ENCODE peak calls at places on chromosomes 11 and 22, in ten cellular contexts. One of them, this sample, is unnamed.

GRCh38 chr11:19631657-19632325 is 80.8 kb upstream of the NAV2 start:
- DNase-seq in ovary: no peak
- DNase-seq in fibroblast of villous mesenchyme: no peak
- DNase-seq in body of pancreas: no peak
- DNase-seq in stomach: no peak
- DNase-seq in mammary epithelial cell: peak
- DNase-seq in H9: no peak
- DNase-seq in tibial nerve: no peak
- DNase-seq in cardiac fibroblast: peak
- DNase-seq in BE2C: no peak
- DNase-seq in this sample: no peak

GRCh38 chr11:118929496-118930151 is 3.9 kb upstream of the BCL9L start:
- DNase-seq in ovary: peak
- DNase-seq in fibroblast of villous mesenchyme: peak
- DNase-seq in body of pancreas: peak
- DNase-seq in stomach: peak
- DNase-seq in mammary epithelial cell: peak
- DNase-seq in H9: peak
- DNase-seq in tibial nerve: peak
- DNase-seq in cardiac fibroblast: peak
- DNase-seq in BE2C: peak
- DNase-seq in this sample: no peak

GRCh38 chr22:42758929-42759629 is 38.4 kb upstream of the A4GALT start:
- DNase-seq in ovary: peak
- DNase-seq in fibroblast of villous mesenchyme: peak
- DNase-seq in body of pancreas: no peak
- DNase-seq in stomach: no peak
- DNase-seq in mammary epithelial cell: no peak
- DNase-seq in H9: no peak
- DNase-seq in tibial nerve: peak
- DNase-seq in cardiac fibroblast: peak
- DNase-seq in BE2C: no peak
- DNase-seq in this sample: no peak

GRCh38 chr11:66676931-66677598 is 622 bp downstream of the RBM4B start:
- DNase-seq in ovary: no peak
- DNase-seq in fibroblast of villous mesenchyme: peak
- DNase-seq in body of pancreas: no peak
- DNase-seq in stomach: no peak
- DNase-seq in mammary epithelial cell: peak
- DNase-seq in H9: no peak
- DNase-seq in tibial nerve: peak
- DNase-seq in cardiac fibroblast: peak
- DNase-seq in BE2C: no peak
- DNase-seq in this sample: no peak

GRCh38 chr22:33139937-33140336 is 81.8 kb upstream of the SYN3 start:
- DNase-seq in ovary: no peak
- DNase-seq in fibroblast of villous mesenchyme: no peak
- DNase-seq in body of pancreas: no peak
- DNase-seq in stomach: no peak
- DNase-seq in mammary epithelial cell: no peak
- DNase-seq in H9: no peak
- DNase-seq in tibial nerve: no peak
- DNase-seq in cardiac fibroblast: no peak
- DNase-seq in BE2C: no peak
- DNase-seq in this sample: no peak

GRCh38 chr11:132205006-132205405 is 834.6 kb downstream of the NTM start:
- DNase-seq in ovary: no peak
- DNase-seq in fibroblast of villous mesenchyme: no peak
- DNase-seq in body of pancreas: no peak
- DNase-seq in stomach: no peak
- DNase-seq in mammary epithelial cell: no peak
- DNase-seq in H9: no peak
- DNase-seq in tibial nerve: no peak
- DNase-seq in cardiac fibroblast: no peak
- DNase-seq in BE2C: no peak
- DNase-seq in this sample: no peak

GRCh38 chr22:35549338-35549737 is 8.7 kb downstream of the RASD2 start:
- DNase-seq in ovary: peak
- DNase-seq in fibroblast of villous mesenchyme: no peak
- DNase-seq in body of pancreas: no peak
- DNase-seq in stomach: no peak
- DNase-seq in mammary epithelial cell: no peak
- DNase-seq in H9: no peak
- DNase-seq in tibial nerve: no peak
- DNase-seq in cardiac fibroblast: peak
- DNase-seq in BE2C: no peak
- DNase-seq in this sample: no peak

GRCh38 chr22:40123387-40123786 is 54.3 kb upstream of the TNRC6B start:
- DNase-seq in ovary: no peak
- DNase-seq in fibroblast of villous mesenchyme: no peak
- DNase-seq in body of pancreas: no peak
- DNase-seq in stomach: no peak
- DNase-seq in mammary epithelial cell: no peak
- DNase-seq in H9: no peak
- DNase-seq in tibial nerve: no peak
- DNase-seq in cardiac fibroblast: peak
- DNase-seq in BE2C: peak
- DNase-seq in this sample: no peak

DNA sequence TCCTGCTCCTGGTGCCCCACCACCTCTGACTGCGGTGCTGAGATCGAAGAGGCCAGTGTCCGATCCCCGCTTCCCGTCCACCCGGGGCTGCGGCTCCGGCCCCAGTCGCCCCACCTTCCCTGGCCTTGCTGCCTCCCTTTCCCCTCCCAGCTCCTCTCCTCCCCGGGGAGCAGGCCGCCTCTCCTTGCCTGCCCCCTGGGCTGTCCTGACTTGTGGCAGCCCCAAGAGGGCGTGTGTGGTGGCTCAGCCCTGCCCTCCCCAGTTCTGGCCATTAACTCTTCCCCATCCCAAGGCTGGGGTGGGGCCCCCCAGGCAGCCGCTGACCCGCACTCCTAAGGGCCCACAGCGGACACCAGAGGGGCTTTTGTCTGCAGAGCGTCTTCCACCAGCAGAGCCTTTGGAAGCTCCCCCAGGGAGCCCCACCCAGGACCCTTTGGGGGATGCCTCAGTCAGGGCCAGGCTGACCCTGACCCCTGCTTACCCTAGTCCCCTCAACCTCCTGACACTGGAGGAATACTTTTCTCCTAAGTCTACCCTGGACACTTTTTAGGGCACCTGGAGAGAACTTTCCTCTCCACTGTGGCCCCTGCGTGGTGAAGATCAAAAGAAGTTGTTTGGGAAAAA is 16.7 kb downstream of the RTN4RL2 start:
- DNase-seq in ovary: no peak
- DNase-seq in fibroblast of villous mesenchyme: peak
- DNase-seq in body of pancreas: peak
- DNase-seq in stomach: peak
- DNase-seq in mammary epithelial cell: peak
- DNase-seq in H9: peak
- DNase-seq in tibial nerve: no peak
- DNase-seq in cardiac fibroblast: no peak
- DNase-seq in BE2C: peak
- DNase-seq in this sample: no peak
- TF ChIP-seq CTCF in ovary: no peak
- TF ChIP-seq CTCF in fibroblast of villous mesenchyme: peak
- TF ChIP-seq CTCF in body of pancreas: peak
- TF ChIP-seq CTCF in stomach: peak
- TF ChIP-seq CTCF in mammary epithelial cell: peak
- TF ChIP-seq CTCF in H9: peak
- TF ChIP-seq CTCF in tibial nerve: peak
- TF ChIP-seq CTCF in cardiac fibroblast: peak
- TF ChIP-seq CTCF in BE2C: peak
- TF ChIP-seq CTCF in this sample: no peak

DNA sequence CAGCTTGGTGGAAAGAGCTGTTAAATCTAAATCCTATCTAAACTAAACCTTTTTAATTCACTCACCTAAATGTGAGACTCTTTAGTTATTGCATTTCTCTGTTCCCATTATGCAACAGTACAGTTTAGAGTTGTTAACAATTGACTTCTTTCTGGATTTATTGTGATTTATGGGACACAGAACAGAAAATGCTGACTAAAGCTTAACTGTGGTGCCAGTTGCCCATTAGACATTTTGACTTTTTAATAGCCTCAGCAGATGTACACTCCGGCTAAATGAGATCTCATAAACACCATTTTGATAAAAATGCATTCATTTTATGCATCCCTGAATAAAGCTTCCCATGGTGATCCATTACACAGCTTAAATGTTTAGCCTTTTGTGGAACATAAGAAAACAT is 356.6 kb downstream of the CASP12 start:
- DNase-seq in ovary: no peak
- DNase-seq in fibroblast of villous mesenchyme: no peak
- DNase-seq in body of pancreas: no peak
- DNase-seq in stomach: no peak
- DNase-seq in mammary epithelial cell: no peak
- DNase-seq in H9: no peak
- DNase-seq in tibial nerve: no peak
- DNase-seq in cardiac fibroblast: no peak
- DNase-seq in BE2C: no peak
- DNase-seq in this sample: no peak
- TF ChIP-seq CTCF in ovary: no peak
- TF ChIP-seq CTCF in fibroblast of villous mesenchyme: no peak
- TF ChIP-seq CTCF in body of pancreas: no peak
- TF ChIP-seq CTCF in stomach: no peak
- TF ChIP-seq CTCF in mammary epithelial cell: no peak
- TF ChIP-seq CTCF in H9: no peak
- TF ChIP-seq CTCF in tibial nerve: no peak
- TF ChIP-seq CTCF in cardiac fibroblast: no peak
- TF ChIP-seq CTCF in BE2C: no peak
- TF ChIP-seq CTCF in this sample: no peak

GRCh38 chr22:28951530-28951929 is 68.2 kb downstream of the ZNRF3 start:
- DNase-seq in ovary: no peak
- DNase-seq in fibroblast of villous mesenchyme: no peak
- DNase-seq in body of pancreas: no peak
- DNase-seq in stomach: no peak
- DNase-seq in mammary epithelial cell: no peak
- DNase-seq in H9: no peak
- DNase-seq in tibial nerve: no peak
- DNase-seq in cardiac fibroblast: no peak
- DNase-seq in BE2C: no peak
- DNase-seq in this sample: no peak

GRCh38 chr22:28951969-28952521 is 68.7 kb downstream of the ZNRF3 start:
- DNase-seq in ovary: peak
- DNase-seq in fibroblast of villous mesenchyme: peak
- DNase-seq in body of pancreas: peak
- DNase-seq in stomach: no peak
- DNase-seq in mammary epithelial cell: no peak
- DNase-seq in H9: no peak
- DNase-seq in tibial nerve: no peak
- DNase-seq in cardiac fibroblast: peak
- DNase-seq in BE2C: no peak
- DNase-seq in this sample: no peak

GRCh38 chr22:28949788-28950187 is 66.4 kb downstream of the ZNRF3 start:
- DNase-seq in ovary: no peak
- DNase-seq in fibroblast of villous mesenchyme: peak
- DNase-seq in body of pancreas: no peak
- DNase-seq in stomach: no peak
- DNase-seq in mammary epithelial cell: no peak
- DNase-seq in H9: no peak
- DNase-seq in tibial nerve: no peak
- DNase-seq in cardiac fibroblast: peak
- DNase-seq in BE2C: no peak
- DNase-seq in this sample: no peak

GRCh38 chr22:28952857-28953256 is 69.5 kb downstream of the ZNRF3 start:
- DNase-seq in ovary: no peak
- DNase-seq in fibroblast of villous mesenchyme: peak
- DNase-seq in body of pancreas: no peak
- DNase-seq in stomach: no peak
- DNase-seq in mammary epithelial cell: no peak
- DNase-seq in H9: no peak
- DNase-seq in tibial nerve: no peak
- DNase-seq in cardiac fibroblast: peak
- DNase-seq in BE2C: no peak
- DNase-seq in this sample: no peak

GRCh38 chr22:28950567-28951411 is 67.4 kb downstream of the ZNRF3 start:
- DNase-seq in ovary: no peak
- DNase-seq in fibroblast of villous mesenchyme: no peak
- DNase-seq in body of pancreas: no peak
- DNase-seq in stomach: no peak
- DNase-seq in mammary epithelial cell: no peak
- DNase-seq in H9: no peak
- DNase-seq in tibial nerve: no peak
- DNase-seq in cardiac fibroblast: no peak
- DNase-seq in BE2C: no peak
- DNase-seq in this sample: no peak
- TF ChIP-seq CTCF in ovary: no peak
- TF ChIP-seq CTCF in fibroblast of villous mesenchyme: peak
- TF ChIP-seq CTCF in body of pancreas: no peak
- TF ChIP-seq CTCF in stomach: no peak
- TF ChIP-seq CTCF in mammary epithelial cell: no peak
- TF ChIP-seq CTCF in H9: peak
- TF ChIP-seq CTCF in tibial nerve: no peak
- TF ChIP-seq CTCF in cardiac fibroblast: no peak
- TF ChIP-seq CTCF in BE2C: no peak
- TF ChIP-seq CTCF in this sample: no peak

GRCh38 chr22:26981520-26981919 is 324.1 kb downstream of the MIAT start:
- DNase-seq in ovary: peak
- DNase-seq in fibroblast of villous mesenchyme: no peak
- DNase-seq in body of pancreas: no peak
- DNase-seq in stomach: no peak
- DNase-seq in mammary epithelial cell: no peak
- DNase-seq in H9: no peak
- DNase-seq in tibial nerve: no peak
- DNase-seq in cardiac fibroblast: no peak
- DNase-seq in BE2C: no peak
- DNase-seq in this sample: no peak

GRCh38 chr22:26975865-26976264 is 318.5 kb downstream of the MIAT start:
- DNase-seq in ovary: no peak
- DNase-seq in fibroblast of villous mesenchyme: no peak
- DNase-seq in body of pancreas: no peak
- DNase-seq in stomach: no peak
- DNase-seq in mammary epithelial cell: no peak
- DNase-seq in H9: no peak
- DNase-seq in tibial nerve: no peak
- DNase-seq in cardiac fibroblast: no peak
- DNase-seq in BE2C: no peak
- DNase-seq in this sample: no peak

GRCh38 chr22:26981111-26981510 is 323.7 kb downstream of the MIAT start:
- DNase-seq in ovary: peak
- DNase-seq in fibroblast of villous mesenchyme: no peak
- DNase-seq in body of pancreas: no peak
- DNase-seq in stomach: no peak
- DNase-seq in mammary epithelial cell: no peak
- DNase-seq in H9: no peak
- DNase-seq in tibial nerve: no peak
- DNase-seq in cardiac fibroblast: no peak
- DNase-seq in BE2C: no peak
- DNase-seq in this sample: no peak

GRCh38 chr22:26977741-26978140 is 320.4 kb downstream of the MIAT start:
- DNase-seq in ovary: no peak
- DNase-seq in fibroblast of villous mesenchyme: no peak
- DNase-seq in body of pancreas: no peak
- DNase-seq in stomach: no peak
- DNase-seq in mammary epithelial cell: peak
- DNase-seq in H9: no peak
- DNase-seq in tibial nerve: no peak
- DNase-seq in cardiac fibroblast: no peak
- DNase-seq in BE2C: no peak
- DNase-seq in this sample: no peak

DNA sequence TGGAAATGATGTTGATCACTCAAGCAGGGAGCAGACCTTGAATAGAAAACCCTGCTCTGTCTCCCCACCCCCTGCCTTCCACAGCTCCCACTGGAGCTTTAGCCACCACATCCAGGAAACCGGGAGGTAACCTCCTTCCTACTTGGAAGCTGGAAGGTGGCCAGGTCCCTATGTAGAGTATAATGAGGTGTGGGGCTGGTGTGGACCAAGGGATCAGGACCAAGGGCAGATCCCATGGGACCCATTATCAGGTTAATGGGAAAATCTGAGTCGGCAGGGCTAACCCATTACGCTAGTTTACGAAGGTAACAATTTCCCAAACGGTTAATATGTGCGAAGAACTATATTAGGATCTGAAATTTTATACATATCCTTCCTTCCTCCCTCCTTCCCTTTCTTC is 321.9 kb downstream of the MIAT start:
- DNase-seq in ovary: peak
- DNase-seq in fibroblast of villous mesenchyme: no peak
- DNase-seq in body of pancreas: no peak
- DNase-seq in stomach: no peak
- DNase-seq in mammary epithelial cell: no peak
- DNase-seq in H9: no peak
- DNase-seq in tibial nerve: no peak
- DNase-seq in cardiac fibroblast: no peak
- DNase-seq in BE2C: peak
- DNase-seq in this sample: no peak
- TF ChIP-seq CTCF in ovary: no peak
- TF ChIP-seq CTCF in fibroblast of villous mesenchyme: no peak
- TF ChIP-seq CTCF in body of pancreas: no peak
- TF ChIP-seq CTCF in stomach: no peak
- TF ChIP-seq CTCF in mammary epithelial cell: no peak
- TF ChIP-seq CTCF in H9: no peak
- TF ChIP-seq CTCF in tibial nerve: no peak
- TF ChIP-seq CTCF in cardiac fibroblast: no peak
- TF ChIP-seq CTCF in BE2C: no peak
- TF ChIP-seq CTCF in this sample: no peak